ENCODE peak calls at places on chromosomes 7 and 10, in nine cellular contexts. E is cardiac muscle cell, G is colonic mucosa, N is IMR-90, U is brain microvascular endothelial cell, Y is prostate gland, X is PC-3, S is upper lobe of right lung, B is AG04450. H is an unnamed sample.

GRCh38 chr10:3945026-3945425 is 160.0 kb upstream of the KLF6 start:
- DNase-seq in E (no peak), G (no peak), N (no peak), U (no peak), Y (no peak), X (no peak), S (no peak), B (no peak), H (no peak)

GRCh38 chr7:3092468-3092867 is 48.8 kb upstream of the CARD11 start:
- DNase-seq in E (no peak), G (peak), N (peak), U (peak), Y (no peak), X (no peak), S (peak), B (no peak), H (no peak)

GRCh38 chr7:542935-543789 is 23.5 kb upstream of the PDGFA start:
- DNase-seq in E (peak), G (no peak), N (peak), U (peak), Y (no peak), X (peak), S (no peak), B (peak), H (peak)

GRCh38 chr7:128398016-128398840 is 11.6 kb downstream of the IMPDH1 start:
- DNase-seq in E (peak), G (peak), N (peak), U (peak), Y (peak), X (peak), S (no peak), B (no peak), H (no peak)

GRCh38 chr10:36248314-36248981 is 606.4 kb upstream of the FZD8 start:
- DNase-seq in E (no peak), G (no peak), N (peak), U (no peak), Y (no peak), X (no peak), S (no peak), B (no peak), H (no peak)

GRCh38 chr7:110943686-110944350 is 147.1 kb upstream of the LRRN3 start:
- DNase-seq in E (no peak), G (no peak), N (peak), U (no peak), Y (no peak), X (no peak), S (no peak), B (peak), H (no peak)

GRCh38 chr7:36994456-36995112 is 270.3 kb upstream of the AOAH start:
- DNase-seq in E (no peak), G (no peak), N (no peak), U (peak), Y (no peak), X (no peak), S (no peak), B (no peak), H (peak)

GRCh38 chr7:108181073-108181985 is 51.2 kb upstream of the LAMB4 start:
- DNase-seq in E (peak), G (no peak), N (peak), U (peak), Y (no peak), X (peak), S (no peak), B (peak), H (peak)

GRCh38 chr10:22325948-22326702 is 5.2 kb downstream of the BMI1 start:
- DNase-seq in E (no peak), G (no peak), N (peak), U (no peak), Y (no peak), X (peak), S (no peak), B (no peak), H (no peak)

GRCh38 chr7:30548762-30549344 is 44.2 kb upstream of the GGCT start:
- DNase-seq in E (peak), G (peak), N (peak), U (peak), Y (peak), X (peak), S (no peak), B (peak), H (peak)

GRCh38 chr7:20063645-20064044 is 153.5 kb downstream of the MACC1 start:
- DNase-seq in E (no peak), G (no peak), N (no peak), U (no peak), Y (no peak), X (no peak), S (no peak), B (no peak), H (no peak)

GRCh38 chr7:36304099-36304425 is 85.6 kb upstream of the ANLN start:
- DNase-seq in E (no peak), G (no peak), N (no peak), U (no peak), Y (no peak), X (no peak), S (no peak), B (no peak), H (no peak)

GRCh38 chr7:152968003-152968402 is 208.5 kb downstream of the ACTR3B start:
- DNase-seq in E (peak), G (no peak), N (no peak), U (no peak), Y (no peak), X (no peak), S (no peak), B (no peak), H (no peak)

GRCh38 chr7:47322731-47323130 is 259.2 kb downstream of the TNS3 start:
- DNase-seq in E (no peak), G (no peak), N (no peak), U (no peak), Y (no peak), X (no peak), S (no peak), B (no peak), H (no peak)

GRCh38 chr7:39967420-39968161 is 17.5 kb downstream of the CDK13 start:
- DNase-seq in E (no peak), G (no peak), N (no peak), U (no peak), Y (no peak), X (no peak), S (no peak), B (no peak), H (no peak)

GRCh38 chr7:39971924-39972323 is 21.9 kb downstream of the CDK13 start:
- DNase-seq in E (no peak), G (no peak), N (no peak), U (no peak), Y (no peak), X (no peak), S (no peak), B (no peak), H (no peak)

DNA sequence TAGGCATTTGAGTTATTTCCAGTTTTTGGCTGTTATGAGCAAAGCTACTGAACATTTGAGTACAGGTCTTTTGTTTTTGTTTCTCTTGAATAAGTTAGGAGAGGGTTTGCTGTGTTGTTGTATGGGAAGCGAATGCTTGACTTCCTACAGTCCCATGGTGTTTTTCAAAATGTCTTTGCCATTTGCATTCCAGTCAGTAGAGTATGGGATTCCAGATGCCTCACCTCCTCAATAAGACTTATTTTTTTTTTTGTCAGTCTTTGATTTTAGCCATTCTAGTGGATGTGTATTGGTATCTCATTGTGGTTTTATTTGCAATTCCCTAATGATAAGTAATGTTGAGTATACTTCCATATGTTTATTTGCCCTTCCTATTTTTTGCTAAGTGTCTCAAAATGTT is 19.4 kb downstream of the CDK13 start:
- DNase-seq in E (no peak), G (no peak), N (peak), U (no peak), Y (no peak), X (no peak), S (no peak), B (no peak), H (no peak)
- H3K27ac ChIP-seq in E (no peak), G (no peak), N (no peak), U (no peak), Y (no peak), X (no peak), S (no peak), B (no peak), H (no peak)

GRCh38 chr7:157300406-157300770 is 36.4 kb upstream of the DNAJB6 start:
- DNase-seq in E (no peak), G (no peak), N (no peak), U (no peak), Y (no peak), X (no peak), S (no peak), B (no peak), H (no peak)

GRCh38 chr7:157302314-157302711 is 34.5 kb upstream of the DNAJB6 start:
- DNase-seq in E (no peak), G (peak), N (peak), U (no peak), Y (peak), X (peak), S (peak), B (no peak), H (no peak)

GRCh38 chr7:157297071-157297638 is 39.6 kb upstream of the DNAJB6 start:
- DNase-seq in E (no peak), G (no peak), N (no peak), U (no peak), Y (no peak), X (no peak), S (no peak), B (no peak), H (no peak)

GRCh38 chr7:157299317-157299612 is 37.5 kb upstream of the DNAJB6 start:
- DNase-seq in E (no peak), G (no peak), N (no peak), U (no peak), Y (no peak), X (no peak), S (no peak), B (no peak), H (no peak)

GRCh38 chr7:157299613-157300405 is 37.0 kb upstream of the DNAJB6 start:
- DNase-seq in E (no peak), G (no peak), N (no peak), U (no peak), Y (no peak), X (peak), S (no peak), B (no peak), H (peak)
- TF ChIP-seq CTCF in E (peak), G (no peak), N (no peak), U (peak), Y (no peak), X (peak), S (no peak), B (no peak), H (peak)

GRCh38 chr10:78925800-78926319 is 142.9 kb upstream of the ZMIZ1 start:
- DNase-seq in E (no peak), G (no peak), N (peak), U (peak), Y (no peak), X (peak), S (no peak), B (peak), H (peak)
- H3K27ac ChIP-seq in E (no peak), G (no peak), N (no peak), U (peak), Y (no peak), X (peak), S (no peak), B (peak), H (no peak)

GRCh38 chr10:132360766-132361447 is 28.9 kb downstream of the LRRC27 start:
- DNase-seq in E (peak), G (peak), N (no peak), U (no peak), Y (no peak), X (no peak), S (peak), B (no peak), H (peak)

GRCh38 chr10:132362151-132362611 is 30.2 kb downstream of the LRRC27 start:
- DNase-seq in E (no peak), G (no peak), N (no peak), U (no peak), Y (no peak), X (no peak), S (peak), B (no peak), H (no peak)

GRCh38 chr10:132357286-132358058 is 25.5 kb downstream of the LRRC27 start:
- DNase-seq in E (no peak), G (no peak), N (no peak), U (no peak), Y (no peak), X (no peak), S (no peak), B (no peak), H (no peak)

GRCh38 chr10:132361581-132362101 is 29.6 kb downstream of the LRRC27 start:
- DNase-seq in E (no peak), G (no peak), N (no peak), U (no peak), Y (no peak), X (no peak), S (peak), B (no peak), H (no peak)

DNA sequence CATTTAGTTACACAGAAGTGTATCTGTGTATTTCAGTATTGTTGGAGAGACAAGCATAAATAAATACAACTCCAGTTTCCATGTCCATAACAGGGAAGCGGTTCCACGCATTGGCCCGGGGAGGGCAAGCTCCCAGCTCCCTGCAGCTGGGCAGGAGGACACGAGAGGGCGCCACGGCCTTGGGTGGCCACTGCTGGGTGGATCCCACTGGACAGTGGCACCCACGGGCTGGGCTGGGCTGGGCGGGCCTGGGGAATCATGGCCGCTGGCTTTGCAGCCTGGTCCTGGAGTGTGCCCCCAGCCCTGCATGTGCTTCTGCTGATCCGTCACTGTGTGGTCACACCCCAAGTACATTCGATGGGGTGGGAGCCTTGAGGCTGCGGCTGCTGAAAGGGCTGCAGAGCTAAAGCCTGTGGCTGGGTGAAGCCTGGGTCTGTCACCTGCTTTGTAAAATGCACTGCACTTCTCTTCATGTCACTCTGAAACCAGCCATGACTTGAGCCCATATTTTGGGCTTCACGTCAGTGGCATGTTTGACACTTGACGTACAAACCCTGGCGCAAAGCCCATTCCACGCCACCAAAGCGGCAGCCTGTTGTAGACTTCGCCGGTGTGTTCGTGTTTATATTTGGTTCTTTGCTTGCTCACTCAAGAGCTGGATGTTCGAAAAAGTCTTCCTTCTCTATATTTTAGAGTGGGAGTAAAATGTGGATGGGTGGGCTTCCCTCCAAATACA is 27.5 kb downstream of the LRRC27 start:
- DNase-seq in E (no peak), G (no peak), N (no peak), U (no peak), Y (no peak), X (no peak), S (peak), B (no peak), H (no peak)
- TF ChIP-seq CTCF in E (no peak), G (no peak), N (no peak), U (no peak), Y (no peak), X (peak), S (peak), B (no peak), H (no peak)

GRCh38 chr10:125060486-125060850 is 99.9 kb downstream of the CTBP2 start:
- DNase-seq in E (no peak), G (no peak), N (peak), U (peak), Y (peak), X (no peak), S (no peak), B (no peak), H (no peak)

GRCh38 chr10:125056161-125057132 is 103.9 kb downstream of the CTBP2 start:
- DNase-seq in E (no peak), G (no peak), N (no peak), U (no peak), Y (no peak), X (no peak), S (no peak), B (no peak), H (no peak)

GRCh38 chr10:125060038-125060437 is 100.3 kb downstream of the CTBP2 start:
- DNase-seq in E (peak), G (no peak), N (peak), U (peak), Y (no peak), X (no peak), S (no peak), B (peak), H (no peak)

GRCh38 chr10:125054664-125055273 is 105.6 kb downstream of the CTBP2 start:
- DNase-seq in E (no peak), G (no peak), N (no peak), U (no peak), Y (no peak), X (no peak), S (no peak), B (no peak), H (no peak)

DNA sequence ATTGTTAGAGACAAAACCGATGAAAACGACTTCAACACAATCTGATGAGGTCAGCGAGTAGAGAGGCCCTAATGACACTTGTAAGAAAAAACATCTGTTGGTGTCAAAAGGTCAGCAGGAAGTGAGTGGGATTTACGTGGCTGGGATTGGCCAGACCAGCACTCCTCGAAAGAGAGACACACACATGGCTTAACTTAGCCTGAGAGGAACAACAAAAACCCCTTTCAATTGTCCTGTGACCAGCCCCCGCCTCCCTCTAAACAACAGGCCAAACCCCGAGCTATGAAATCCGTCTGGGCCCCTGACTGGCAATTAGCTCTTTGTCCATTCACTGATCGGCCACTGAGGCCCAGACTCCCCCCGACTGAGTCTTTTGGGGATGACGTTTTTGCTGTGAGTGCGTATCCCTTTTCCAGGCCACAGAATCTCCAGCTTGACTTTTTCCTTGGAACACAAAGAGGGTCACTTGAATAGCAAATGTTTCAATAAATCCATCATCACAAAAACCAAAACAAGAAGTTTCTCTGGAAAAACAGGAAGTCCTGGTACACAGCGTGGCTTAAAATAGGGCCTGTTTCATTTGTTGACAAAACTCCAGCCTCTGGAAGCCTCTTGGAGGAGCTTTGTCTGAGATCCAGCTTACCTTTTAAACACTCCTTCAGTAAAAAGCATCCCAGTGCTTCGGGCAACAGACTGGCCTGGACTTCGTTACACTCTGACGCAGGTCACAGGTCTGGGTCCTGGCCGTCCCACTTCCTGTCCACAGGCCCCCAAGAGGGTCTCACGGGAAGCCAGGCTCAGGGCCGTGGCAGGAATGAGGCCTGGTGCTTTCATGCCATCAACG is 103.0 kb downstream of the CTBP2 start:
- DNase-seq in E (peak), G (peak), N (peak), U (peak), Y (peak), X (no peak), S (no peak), B (peak), H (no peak)
- H3K27ac ChIP-seq in E (peak), G (peak), N (peak), U (peak), Y (peak), X (no peak), S (peak), B (peak), H (peak)

GRCh38 chr7:16668978-16669377 is 23.0 kb downstream of the BZW2 start:
- DNase-seq in E (no peak), G (no peak), N (no peak), U (no peak), Y (no peak), X (peak), S (no peak), B (no peak), H (no peak)

GRCh38 chr7:16668049-16668858 is 22.3 kb downstream of the BZW2 start:
- DNase-seq in E (no peak), G (no peak), N (peak), U (peak), Y (peak), X (peak), S (peak), B (peak), H (peak)

GRCh38 chr7:16670747-16671344 is 24.9 kb downstream of the BZW2 start:
- DNase-seq in E (no peak), G (no peak), N (no peak), U (no peak), Y (no peak), X (no peak), S (no peak), B (no peak), H (no peak)

GRCh38 chr7:16669581-16669980 is 23.6 kb downstream of the BZW2 start:
- DNase-seq in E (no peak), G (no peak), N (peak), U (no peak), Y (no peak), X (peak), S (no peak), B (no peak), H (peak)

GRCh38 chr7:16670021-16670420 is 24.0 kb downstream of the BZW2 start:
- DNase-seq in E (no peak), G (no peak), N (peak), U (no peak), Y (no peak), X (no peak), S (no peak), B (no peak), H (no peak)
- TF ChIP-seq CTCF in E (no peak), G (no peak), N (no peak), U (no peak), Y (no peak), X (no peak), S (no peak), B (no peak), H (no peak)

H was measured in RWPE1.